ENCODE peak calls at places on chromosome 20, in six cellular contexts. W is occipital lobe; H is mucosa of gallbladder; S is A549; M is activated naive CD4-positive, alpha-beta T cell; F is AG09319. J is an unnamed sample.

GRCh38 chr20:11912013-11912663 is 5.6 kb upstream of the BTBD3 start:
- DNase-seq in W (no peak), H (no peak), S (peak; percentile 28), M (no peak), F (no peak), J (no peak)

GRCh38 chr20:9306521-9306920 is 207.9 kb upstream of the LAMP5 start:
- DNase-seq in W (no peak), H (no peak), S (peak; percentile 49), M (no peak), F (peak; percentile 29), J (no peak)

GRCh38 chr20:38728911-38729642 is 4.8 kb downstream of the SLC32A1 start:
- DNase-seq in W (no peak), H (no peak), S (no peak), M (no peak), F (no peak), J (no peak)

GRCh38 chr20:1377341-1377871 is 15.4 kb downstream of the FKBP1A start:
- DNase-seq in W (no peak), H (no peak), S (no peak), M (no peak), F (no peak), J (no peak)

GRCh38 chr20:13245250-13245723 is 24.2 kb downstream of the ISM1 start:
- DNase-seq in W (no peak), H (no peak), S (no peak), M (no peak), F (no peak), J (no peak)

GRCh38 chr20:1423625-1424106 is 30.8 kb upstream of the FKBP1A start:
- DNase-seq in W (no peak), H (peak; percentile 73), S (no peak), M (no peak), F (no peak), J (no peak)

GRCh38 chr20:59413326-59413865 is 113.0 kb downstream of the EDN3 start:
- DNase-seq in W (no peak), H (no peak), S (no peak), M (no peak), F (no peak), J (no peak)

GRCh38 chr20:22966787-22967464 is 68.2 kb upstream of the SSTR4 start:
- DNase-seq in W (no peak), H (no peak), S (no peak), M (no peak), F (no peak), J (no peak)

GRCh38 chr20:40652426-40652825 is 36.6 kb downstream of the MAFB start:
- DNase-seq in W (no peak), H (no peak), S (no peak), M (no peak), F (no peak), J (no peak)

GRCh38 chr20:3203315-3204123 is 963 bp downstream of the DDRGK1 start:
- DNase-seq in W (no peak), H (no peak), S (no peak), M (no peak), F (no peak), J (peak; percentile 43)

GRCh38 chr20:13819885-13820645 is 35.2 kb downstream of the NDUFAF5 start:
- DNase-seq in W (no peak), H (no peak), S (peak; percentile 73), M (no peak), F (no peak), J (peak; percentile 54)

GRCh38 chr20:58043866-58044140 is 184.7 kb downstream of the ANKRD60 start:
- DNase-seq in W (no peak), H (no peak), S (no peak), M (no peak), F (no peak), J (no peak)